ENCODE peak calls at places on chromosome 18, in nine cellular contexts. R, T, W, V, Q, M, L, G and C are unnamed samples.

GRCh38 chr18:56517181-56517580 is 121.2 kb downstream of the TXNL1 start:
- DNase-seq in R (no peak), T (no peak), W (no peak), V (no peak), Q (no peak), M (no peak), L (no peak), G (no peak), C (no peak)

GRCh38 chr18:52242711-52243110 is 97.3 kb upstream of the DCC start:
- DNase-seq in R (no peak), T (no peak), W (no peak), V (no peak), Q (no peak), M (no peak), L (no peak), G (no peak), C (no peak)

GRCh38 chr18:49055787-49056186 is 105.0 kb upstream of the SMAD7 start:
- DNase-seq in R (peak; percentile 93), T (no peak), W (peak; percentile 36), V (no peak), Q (no peak), M (peak; percentile 47), L (peak; percentile 69), G (no peak), C (peak; percentile 92)

GRCh38 chr18:1865869-1866268 is 705.4 kb downstream of the METTL4 start:
- DNase-seq in R (no peak), T (no peak), W (no peak), V (no peak), Q (no peak), M (no peak), L (no peak), G (no peak), C (no peak)

GRCh38 chr18:12329125-12329698 is 21.2 kb downstream of the TUBB6 start:
- DNase-seq in R (peak; percentile 55), T (no peak), W (no peak), V (no peak), Q (no peak), M (no peak), L (no peak), G (no peak), C (no peak)

GRCh38 chr18:57630002-57630758 is 8.5 kb upstream of the NARS1 start:
- DNase-seq in R (peak; percentile 99), T (peak; percentile 58), W (peak; percentile 94), V (peak; percentile 97), Q (peak; percentile 98), M (peak; percentile 98), L (peak; percentile 98), G (peak; percentile 98), C (peak; percentile 99)

GRCh38 chr18:13680612-13681011 is 45.7 kb downstream of the FAM210A start:
- DNase-seq in R (no peak), T (no peak), W (no peak), V (peak; percentile 61), Q (no peak), M (no peak), L (no peak), G (peak; percentile 77), C (no peak)

GRCh38 chr18:24817150-24818068 is 357.0 kb downstream of the HRH4 start:
- DNase-seq in R (no peak), T (no peak), W (no peak), V (no peak), Q (no peak), M (no peak), L (no peak), G (peak; percentile 30), C (no peak)

GRCh38 chr18:48201337-48201705 is 207.9 kb downstream of the ZBTB7C start:
- DNase-seq in R (no peak), T (no peak), W (no peak), V (no peak), Q (no peak), M (no peak), L (no peak), G (no peak), C (no peak)

DNA sequence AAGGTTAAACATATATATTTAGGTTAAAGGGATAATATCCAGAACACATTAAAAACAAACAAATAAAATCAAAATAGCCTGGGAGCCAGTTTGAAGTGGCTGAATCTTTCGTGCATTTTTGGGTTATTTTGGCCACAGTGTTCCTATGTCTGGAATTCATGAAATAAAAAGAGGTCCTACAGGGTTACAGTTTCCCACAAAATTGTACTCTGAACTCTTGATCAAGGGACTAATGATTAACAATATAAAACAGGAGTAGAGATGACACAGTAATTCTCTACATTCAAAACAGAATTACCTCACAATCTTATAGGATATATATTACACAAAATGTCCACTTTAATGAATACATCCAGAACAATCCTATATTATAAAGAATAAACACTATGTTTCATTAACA is 24.9 kb downstream of the VPS4B start:
- DNase-seq in R (no peak), T (no peak), W (no peak), V (no peak), Q (no peak), M (no peak), L (no peak), G (no peak), C (no peak)
- H3K36me3 ChIP-seq in R (peaks cover 100% of the 10 kb centered on the region), T (peaks cover 25% of the 10 kb centered on the region), W (peaks cover 2% of the 10 kb centered on the region), V (peaks cover 29% of the 10 kb centered on the region), Q (no peaks in the 10 kb centered on the region), M (peaks cover 39% of the 10 kb centered on the region), L (peaks cover 96% of the 10 kb centered on the region), G (peaks cover 55% of the 10 kb centered on the region), C (peaks cover 88% of the 10 kb centered on the region)

GRCh38 chr18:58780045-58780444 is 84.6 kb upstream of the ZNF532 start:
- DNase-seq in R (no peak), T (no peak), W (no peak), V (no peak), Q (no peak), M (no peak), L (no peak), G (no peak), C (no peak)
- TF ChIP-seq POLR2AphosphoS5 in R (no peak), T (no peak), W (no peak), V (no peak), Q (peak; percentile 24), M (no peak), L (no peak), G (no peak), C (no peak)

DNA sequence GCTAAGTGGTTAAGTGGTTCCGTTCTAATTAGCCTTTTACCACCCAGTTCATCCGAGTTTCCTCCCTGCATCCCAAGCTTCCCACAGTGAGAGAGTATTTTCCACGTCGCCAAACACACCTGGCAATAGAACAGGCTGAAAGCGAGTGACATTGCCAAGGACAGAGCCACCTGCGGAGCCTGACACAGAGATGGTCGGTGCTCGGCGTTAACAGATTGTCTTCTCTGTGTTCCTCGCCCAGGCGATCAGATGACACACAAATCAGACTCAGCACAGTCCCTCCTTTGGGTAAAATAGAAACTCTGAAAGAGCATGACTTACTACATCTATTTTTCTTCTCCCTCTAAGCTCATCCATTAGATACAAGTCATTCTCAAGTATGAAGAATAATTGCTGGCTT is 107.7 kb downstream of the CD226 start:
- DNase-seq in R (no peak), T (no peak), W (no peak), V (no peak), Q (no peak), M (no peak), L (no peak), G (no peak), C (no peak)
- H3K4me3 ChIP-seq in R (no peak overlapping the region), T (no peak overlapping the region), W (no peak overlapping the region), V (no peak overlapping the region), Q (no peak overlapping the region), M (no peak overlapping the region), L (no peak overlapping the region), G (no peak overlapping the region), C (no peak overlapping the region)

DNA sequence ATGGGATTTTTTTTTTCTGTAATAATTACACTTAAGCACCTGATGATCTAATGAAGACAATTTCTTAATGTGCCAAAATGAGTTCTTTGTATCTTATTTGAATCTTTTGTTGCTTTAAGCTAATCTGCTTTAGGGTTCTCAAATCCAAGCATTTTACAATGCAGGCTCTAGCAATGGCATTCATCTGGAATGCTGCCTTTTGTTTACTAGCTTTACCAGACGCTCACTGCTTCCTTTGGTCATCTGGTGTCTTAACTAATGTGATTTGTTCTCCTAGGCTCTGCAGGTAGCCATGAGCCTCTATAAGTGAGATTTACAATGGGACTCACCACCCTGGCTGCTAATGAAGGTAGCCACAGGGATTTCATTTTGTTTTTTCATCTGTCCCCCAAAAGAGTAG is 100.3 kb downstream of the GREB1L start:
- DNase-seq in R (no peak), T (no peak), W (no peak), V (no peak), Q (no peak), M (no peak), L (no peak), G (peak; percentile 84), C (no peak)
- H3K36me3 ChIP-seq in R (no peaks in the 10 kb centered on the region), T (no peaks in the 10 kb centered on the region), W (no peaks in the 10 kb centered on the region), V (no peaks in the 10 kb centered on the region), Q (no peaks in the 10 kb centered on the region), M (no peaks in the 10 kb centered on the region), L (no peaks in the 10 kb centered on the region), G (no peaks in the 10 kb centered on the region), C (no peaks in the 10 kb centered on the region)

DNA sequence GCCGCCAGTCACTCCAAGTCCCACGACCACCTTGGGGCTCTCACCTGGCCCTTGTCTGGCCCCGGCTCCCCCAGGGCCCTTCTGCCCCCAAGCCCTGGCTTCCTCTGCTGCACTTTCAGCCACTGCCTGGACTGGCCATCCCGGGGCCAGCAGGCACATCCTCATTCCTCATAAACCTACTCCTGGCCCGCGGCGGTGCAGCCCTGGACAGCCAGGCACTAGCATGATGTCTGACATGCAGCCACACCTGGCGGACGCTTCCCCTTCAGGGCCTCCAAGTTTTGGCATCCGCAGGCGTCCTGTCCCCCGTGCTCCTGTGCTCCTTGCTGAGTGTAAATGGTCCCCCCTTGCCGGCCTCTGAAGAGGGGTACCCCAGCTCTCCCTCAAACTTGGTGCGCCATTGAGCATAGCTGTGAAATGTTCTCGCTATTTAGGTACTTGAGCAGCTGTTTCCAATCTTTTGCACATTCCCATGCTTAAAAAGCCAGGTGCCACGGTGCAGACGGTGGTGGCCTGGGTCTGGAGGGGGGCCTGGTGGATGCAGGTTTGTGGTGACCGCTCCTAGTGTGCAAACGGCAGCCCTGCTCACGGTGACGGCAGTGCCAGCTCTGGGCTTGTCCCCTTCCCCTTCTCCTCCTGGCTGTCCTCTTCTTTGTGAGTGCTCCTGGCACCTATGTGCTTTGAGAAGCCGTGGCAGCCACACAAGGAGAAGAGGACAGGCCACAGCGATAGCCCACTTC is 123.8 kb downstream of the MBP start:
- DNase-seq in R (no peak), T (no peak), W (no peak), V (no peak), Q (no peak), M (no peak), L (no peak), G (no peak), C (no peak)
- TF ChIP-seq POLR2AphosphoS5 in R (no peak), T (no peak), W (no peak), V (no peak), Q (no peak), M (no peak), L (no peak), G (no peak), C (no peak)

GRCh38 chr18:74430231-74430630 is 26.9 kb downstream of the DIPK1C start:
- DNase-seq in R (no peak), T (no peak), W (no peak), V (no peak), Q (no peak), M (no peak), L (no peak), G (no peak), C (no peak)
- H3K4me3 ChIP-seq in R (no peak overlapping the region), T (no peak overlapping the region), W (no peak overlapping the region), V (no peak overlapping the region), Q (no peak overlapping the region), M (no peak overlapping the region), L (no peak overlapping the region), G (no peak overlapping the region), C (no peak overlapping the region)

DNA sequence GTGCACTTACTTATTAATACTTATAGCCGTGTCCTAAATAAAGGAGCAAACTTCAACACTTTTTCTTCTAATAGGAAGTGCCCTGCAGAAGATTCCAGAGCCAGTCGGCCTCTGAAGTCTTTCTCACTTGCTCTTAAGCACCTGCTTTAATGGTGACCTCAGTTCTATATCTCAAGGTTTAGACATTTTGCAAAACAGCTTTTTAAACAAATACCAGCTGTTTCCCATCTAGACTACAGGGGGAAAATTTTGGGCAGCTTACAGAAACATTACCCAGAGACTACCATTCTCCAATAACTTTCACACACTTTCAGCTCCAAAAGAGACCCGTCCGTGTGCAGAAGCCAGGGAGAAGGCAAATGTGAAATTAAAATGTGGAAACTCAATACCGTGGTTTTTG is 285.3 kb upstream of the CCDC68 start:
- DNase-seq in R (no peak), T (no peak), W (peak; percentile 72), V (no peak), Q (no peak), M (no peak), L (no peak), G (no peak), C (no peak)
- H3K36me3 ChIP-seq in R (peaks cover 5% of the 10 kb centered on the region), T (no peaks in the 10 kb centered on the region), W (peaks cover 22% of the 10 kb centered on the region), V (peaks cover 2% of the 10 kb centered on the region), Q (no peaks in the 10 kb centered on the region), M (no peaks in the 10 kb centered on the region), L (no peaks in the 10 kb centered on the region), G (no peaks in the 10 kb centered on the region), C (no peaks in the 10 kb centered on the region)